ENCODE peak calls at places on chromosomes 7 and 10, in eight cellular contexts. Y is IMR-90, P is WTC11, N is GM12878, Q is A549, T is HepG2, O is H1, E is SK-N-SH. S is an unnamed sample.

GRCh38 chr10:110392860-110393732 is 88.4 kb upstream of the SMNDC1 start:
- DNase-seq in Y (peak; percentile 71), T (no peak), N (no peak), O (no peak), Q (no peak), E (no peak), P (no peak), S (no peak)

GRCh38 chr10:1420663-1421362 is 316.5 kb downstream of the ADARB2 start:
- DNase-seq in T (peak; percentile 51), O (peak; percentile 84), P (peak; percentile 94), N (no peak), Q (peak; percentile 60), Y (no peak), E (peak; percentile 85), S (peak; percentile 79)

GRCh38 chr7:37081436-37081835 is 357.1 kb upstream of the AOAH start:
- DNase-seq in O (no peak), E (no peak), T (no peak), Q (peak; percentile 11), Y (no peak), P (no peak), N (peak; percentile 24), S (no peak)

GRCh38 chr10:89151857-89152256 is 55.3 kb downstream of the CH25H start:
- DNase-seq in Q (no peak), P (no peak), N (no peak), O (no peak), T (no peak), E (no peak), Y (peak; percentile 89), S (no peak)

GRCh38 chr10:95214369-95214768 is 20.3 kb downstream of the ACSM6 start:
- DNase-seq in T (no peak), Y (no peak), N (no peak), E (no peak), P (no peak), O (no peak), Q (no peak), S (no peak)

GRCh38 chr10:70967591-70968588 is 79.5 kb upstream of the PCBD1 start:
- DNase-seq in Y (peak; percentile 13), N (no peak), P (peak; percentile 22), Q (no peak), O (no peak), E (no peak), T (no peak), S (no peak)

GRCh38 chr10:112389147-112389822 is 15.4 kb downstream of the ACSL5 start:
- DNase-seq in Y (peak; percentile 77), Q (peak; percentile 26), T (peak; percentile 85), P (no peak), N (peak; percentile 59), O (no peak), E (no peak), S (no peak)

GRCh38 chr10:57015187-57015586 is 654.1 kb upstream of the ZWINT start:
- DNase-seq in Y (no peak), Q (no peak), N (no peak), E (no peak), O (no peak), T (no peak), P (no peak), S (no peak)

GRCh38 chr7:76296743-76297740 is 5.4 kb upstream of the HSPB1 start:
- DNase-seq in Y (peak; percentile 93), O (no peak), P (no peak), T (peak; percentile 28), Q (peak; percentile 69), N (no peak), E (no peak), S (no peak)

DNA sequence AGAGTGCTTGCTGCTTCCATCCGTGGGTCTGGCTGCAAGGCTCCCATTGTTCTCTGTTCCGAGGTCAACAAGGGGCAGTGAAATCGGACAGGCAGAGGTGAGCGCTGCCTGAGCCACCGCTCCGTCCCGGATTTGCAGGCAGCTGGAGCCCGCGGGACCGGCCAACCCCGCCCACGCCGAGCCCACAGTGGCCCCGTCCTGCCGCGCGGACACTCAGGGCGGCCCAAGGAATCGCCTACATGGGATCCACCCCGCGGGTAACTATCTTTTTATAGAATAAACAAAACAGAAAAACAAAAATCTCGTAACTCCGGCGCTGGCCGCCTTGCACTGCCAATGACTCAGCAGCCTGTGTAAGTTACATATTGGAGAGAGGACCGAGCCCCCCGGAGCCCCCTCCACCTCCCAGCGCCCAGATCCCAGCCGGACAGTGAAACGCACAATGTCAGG is 1.9 kb downstream of the BNIP3 start:
- DNase-seq in N (no peak), O (no peak), T (peak; percentile 51), P (no peak), Q (no peak), E (peak; percentile 56), Y (peak; percentile 40), S (peak; percentile 46)
- TF ChIP-seq USF2 in N (no peak), O (no peak), T (no peak), P (no peak), Q (no peak), E (no peak), Y (no peak), S (no peak)

GRCh38 chr10:19917756-19918478 is 101.7 kb downstream of the PLXDC2 start:
- DNase-seq in Q (no peak), P (no peak), N (no peak), E (no peak), Y (no peak), O (no peak), T (no peak), S (no peak)

GRCh38 chr10:19920075-19920726 is 104.0 kb downstream of the PLXDC2 start:
- DNase-seq in Q (no peak), P (no peak), E (no peak), T (no peak), N (no peak), Y (no peak), O (no peak), S (no peak)

GRCh38 chr10:19921300-19922140 is 105.3 kb downstream of the PLXDC2 start:
- DNase-seq in N (no peak), O (no peak), P (no peak), Q (no peak), T (no peak), E (no peak), Y (peak; percentile 67), S (no peak)

GRCh38 chr10:19915816-19916215 is 99.6 kb downstream of the PLXDC2 start:
- DNase-seq in Q (no peak), T (no peak), Y (no peak), O (no peak), P (no peak), E (no peak), N (no peak), S (no peak)

GRCh38 chr10:19918800-19919199 is 102.6 kb downstream of the PLXDC2 start:
- DNase-seq in T (peak; percentile 13), E (no peak), N (no peak), Q (no peak), O (no peak), Y (peak; percentile 62), P (no peak), S (no peak)
- TF ChIP-seq USF2 in T (no peak), E (no peak), N (no peak), Q (no peak), O (no peak), Y (no peak), P (no peak), S (no peak)

GRCh38 chr7:12196386-12196785 is 14.7 kb upstream of the TMEM106B start:
- DNase-seq in Q (no peak), T (no peak), P (no peak), O (no peak), N (no peak), Y (no peak), E (no peak), S (no peak)
- TF ChIP-seq USF2 in Q (no peak), T (no peak), P (no peak), O (no peak), N (no peak), Y (no peak), E (no peak), S (no peak)

GRCh38 chr10:34916368-34916767 is 101.3 kb upstream of the PARD3 start:
- DNase-seq in P (no peak), O (no peak), E (no peak), Q (no peak), Y (peak; percentile 94), T (no peak), N (no peak), S (no peak)

GRCh38 chr10:34920578-34920977 is 105.5 kb upstream of the PARD3 start:
- DNase-seq in E (no peak), T (no peak), Y (no peak), O (no peak), P (no peak), N (no peak), Q (no peak), S (no peak)

GRCh38 chr10:34922138-34922537 is 107.0 kb upstream of the PARD3 start:
- DNase-seq in Q (no peak), Y (peak; percentile 32), N (no peak), P (no peak), T (no peak), O (no peak), E (no peak), S (no peak)

GRCh38 chr10:34918060-34918840 is 103.2 kb upstream of the PARD3 start:
- DNase-seq in T (no peak), Q (no peak), P (no peak), Y (no peak), O (no peak), E (no peak), N (no peak), S (no peak)

GRCh38 chr10:34918896-34919295 is 103.8 kb upstream of the PARD3 start:
- DNase-seq in Y (no peak), O (no peak), P (no peak), N (no peak), Q (no peak), T (no peak), E (no peak), S (no peak)
- TF ChIP-seq USF2 in Y (no peak), O (no peak), P (no peak), N (no peak), Q (no peak), T (no peak), E (no peak), S (no peak)

GRCh38 chr7:25255603-25256320 is 27.5 kb upstream of the NPVF start:
- DNase-seq in P (no peak), T (no peak), O (no peak), Y (no peak), Q (no peak), N (no peak), E (no peak), S (no peak)
- TF ChIP-seq USF2 in P (no peak), T (no peak), O (no peak), Y (no peak), Q (no peak), N (no peak), E (no peak), S (no peak)

DNA sequence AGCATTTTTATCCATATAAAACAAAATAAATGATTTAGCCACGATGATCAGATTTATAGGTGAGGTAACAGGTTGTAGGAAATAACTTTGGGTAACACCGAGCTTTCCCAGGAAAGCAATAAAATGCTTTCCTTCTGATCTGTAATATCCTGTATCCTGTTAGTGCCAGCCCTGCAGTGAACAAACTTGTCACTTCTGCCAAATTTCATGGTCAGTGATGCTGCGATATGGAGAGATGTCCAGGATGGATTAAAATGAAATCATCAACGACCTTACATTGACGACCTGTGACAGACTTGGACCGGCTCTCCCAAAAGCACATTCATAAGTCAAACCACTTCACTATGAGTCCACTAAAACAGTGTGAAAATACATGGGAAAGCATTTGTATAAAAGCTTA is 608.0 kb upstream of the NRP1 start:
- DNase-seq in Y (no peak), E (no peak), T (no peak), P (no peak), N (no peak), O (no peak), Q (no peak), S (no peak)
- TF ChIP-seq USF2 in Y (no peak), E (no peak), T (no peak), P (no peak), N (no peak), O (no peak), Q (no peak), S (no peak)

GRCh38 chr10:117552156-117552620 is 9.6 kb downstream of the EMX2 start:
- DNase-seq in P (peak; percentile 59), T (no peak), Y (no peak), O (no peak), Q (no peak), E (no peak), N (no peak), S (no peak)
- TF ChIP-seq USF2 in P (no peak), T (no peak), Y (no peak), O (no peak), Q (no peak), E (no peak), N (no peak), S (no peak)

S was measured in K562.